ENCODE peak calls at places on chromosomes 2 and 18, in ten cellular contexts. S, E, I, C, Z, Q, T, V, R and H are unnamed samples.
A peak's percentile ranks its signal among the peaks of the same experiment; 100 is the strongest.

GRCh38 chr2:44360749-44361329 is 455 bp downstream of the PREPL start:
- DNase-seq in S (peak; percentile 51), E (peak; percentile 21), I (peak; percentile 32), C (no peak), Z (peak; percentile 14), Q (no peak), T (no peak), V (no peak), R (no peak), H (no peak)

GRCh38 chr2:100606740-100607343 is 44.0 kb downstream of the PDCL3 start:
- DNase-seq in S (peak; percentile 42), E (peak; percentile 54), I (peak; percentile 25), C (peak; percentile 43), Z (peak; percentile 31), Q (peak; percentile 47), T (no peak), V (no peak), R (peak; percentile 9), H (no peak)

GRCh38 chr2:85905187-85905666 is 16.4 kb upstream of the ST3GAL5 start:
- DNase-seq in S (no peak), E (peak; percentile 31), I (no peak), C (no peak), Z (no peak), Q (no peak), T (no peak), V (no peak), R (no peak), H (peak; percentile 63)

GRCh38 chr18:63410792-63411191 is 11.5 kb downstream of the VPS4B start:
- DNase-seq in S (no peak), E (peak; percentile 86), I (peak; percentile 26), C (peak; percentile 19), Z (peak; percentile 11), Q (no peak), T (no peak), V (no peak), R (no peak), H (no peak)

GRCh38 chr2:81481994-81482368 is 1177.4 kb upstream of the LRRTM1 start:
- DNase-seq in S (no peak), E (no peak), I (peak; percentile 87), C (peak; percentile 33), Z (no peak), Q (no peak), T (no peak), V (no peak), R (no peak), H (no peak)

GRCh38 chr18:57859314-57859713 is 56.2 kb upstream of the ATP8B1 start:
- DNase-seq in S (peak; percentile 25), E (peak; percentile 54), I (peak; percentile 20), C (no peak), Z (no peak), Q (no peak), T (no peak), V (no peak), R (peak; percentile 31), H (no peak)

GRCh38 chr2:15795426-15795825 is 144.9 kb upstream of the MYCN start:
- DNase-seq in S (no peak), E (peak; percentile 28), I (peak; percentile 43), C (no peak), Z (no peak), Q (no peak), T (no peak), V (no peak), R (no peak), H (no peak)

GRCh38 chr2:24676493-24676892 is 116.7 kb downstream of the PTRHD1 start:
- DNase-seq in S (no peak), E (no peak), I (no peak), C (no peak), Z (no peak), Q (no peak), T (no peak), V (no peak), R (no peak), H (no peak)